ENCODE peak calls at places on chromosomes 13 and 19, in six cellular contexts. H is AML-193; D is activated CD4-positive, alpha-beta T cell treated with anti-CD3 and anti-CD28 coated beads, Interleukin-2, amount 50 U/mL, for 1 hour; N is stimulated activated CD8-positive, alpha-beta memory T cell treated with anti-CD3 and anti-CD28 coated beads, Interleukin-7, amount 100 ng/mL, for 1 hour; G is MG63; P is substantia nigra. J is an unnamed sample.

GRCh38 chr13:24631922-24632321 is 48.3 kb upstream of the ATP12A start:
- DNase-seq in H (no peak), D (no peak), N (no peak), G (no peak), P (no peak), J (no peak)

GRCh38 chr19:2627855-2628254 is 74.6 kb downstream of the GNG7 start:
- DNase-seq in H (no peak), D (no peak), N (no peak), G (no peak), P (no peak), J (no peak)

GRCh38 chr13:112616586-112617381 is 28.8 kb upstream of the TUBGCP3 start:
- DNase-seq in H (peak), D (no peak), N (no peak), G (peak), P (no peak), J (no peak)

GRCh38 chr13:23488442-23488841 is 54.9 kb upstream of the SACS start:
- DNase-seq in H (no peak), D (no peak), N (no peak), G (no peak), P (no peak), J (no peak)

GRCh38 chr13:36706755-36707154 is 32.9 kb downstream of the SERTM1 start:
- DNase-seq in H (no peak), D (no peak), N (no peak), G (peak), P (no peak), J (no peak)

GRCh38 chr19:28466107-28467045 is 746.6 kb downstream of the UQCRFS1 start:
- DNase-seq in H (peak), D (peak), N (peak), G (peak), P (peak), J (no peak)

GRCh38 chr19:18051887-18052286 is 34.8 kb downstream of the IL12RB1 start:
- DNase-seq in H (no peak), D (no peak), N (no peak), G (no peak), P (no peak), J (no peak)

GRCh38 chr13:22198001-22198400 is 527.1 kb downstream of the FGF9 start:
- DNase-seq in H (no peak), D (no peak), N (no peak), G (no peak), P (no peak), J (no peak)

GRCh38 chr19:5460748-5461147 is 5.5 kb downstream of the ZNRF4 start:
- DNase-seq in H (no peak), D (no peak), N (no peak), G (no peak), P (no peak), J (no peak)

GRCh38 chr19:6413291-6413690 is 11.3 kb downstream of the KHSRP start:
- DNase-seq in H (no peak), D (no peak), N (no peak), G (no peak), P (no peak), J (no peak)

GRCh38 chr13:35621989-35622388 is 145.5 kb upstream of the MAB21L1 start:
- DNase-seq in H (peak), D (no peak), N (no peak), G (no peak), P (no peak), J (no peak)

GRCh38 chr13:98447881-98448641 is 128.8 kb downstream of the STK24 start:
- DNase-seq in H (no peak), D (no peak), N (no peak), G (no peak), P (peak), J (no peak)

GRCh38 chr19:16828990-16829821 is at the start of gene SIN3B:
- DNase-seq in H (peak), D (peak), N (peak), G (peak), P (peak), J (peak)

GRCh38 chr19:678791-679388 is 2.7 kb downstream of the FSTL3 start:
- DNase-seq in H (no peak), D (no peak), N (no peak), G (no peak), P (no peak), J (no peak)

GRCh38 chr19:8585894-8586750 is 8.9 kb upstream of the MYO1F start:
- DNase-seq in H (peak), D (peak), N (no peak), G (peak), P (no peak), J (peak)

GRCh38 chr13:97344250-97345175 is 89.5 kb upstream of the RAP2A start:
- DNase-seq in H (peak), D (peak), N (no peak), G (peak), P (peak), J (peak)

GRCh38 chr13:46170268-46170667 is 11.7 kb downstream of the LCP1 start:
- DNase-seq in H (no peak), D (no peak), N (no peak), G (no peak), P (no peak), J (no peak)

GRCh38 chr19:31838163-31838798 is 489.0 kb upstream of the TSHZ3 start:
- DNase-seq in H (no peak), D (no peak), N (no peak), G (peak), P (no peak), J (no peak)

GRCh38 chr19:8251025-8251472 is 41.9 kb downstream of the CERS4 start:
- DNase-seq in H (no peak), D (no peak), N (no peak), G (peak), P (peak), J (no peak)

GRCh38 chr13:108037348-108037747 is 178.0 kb downstream of the LIG4 start:
- DNase-seq in H (no peak), D (no peak), N (no peak), G (peak), P (no peak), J (no peak)

GRCh38 chr13:95559100-95559499 is 6.6 kb downstream of the CLDN10 start:
- DNase-seq in H (no peak), D (no peak), N (no peak), G (no peak), P (no peak), J (no peak)

GRCh38 chr19:45711851-45712698 is 18.6 kb downstream of the FBXO46 start:
- DNase-seq in H (no peak), D (no peak), N (no peak), G (no peak), P (peak), J (no peak)

GRCh38 chr19:18194554-18195238 is 1.7 kb downstream of the MPV17L2 start:
- DNase-seq in H (no peak), D (peak), N (no peak), G (peak), P (peak), J (no peak)

GRCh38 chr13:94550030-94550738 is 45.8 kb downstream of the TGDS start:
- DNase-seq in H (no peak), D (no peak), N (no peak), G (no peak), P (no peak), J (no peak)

GRCh38 chr13:112184851-112185371 is 118.0 kb downstream of the SOX1 start:
- DNase-seq in H (no peak), D (no peak), N (no peak), G (no peak), P (no peak), J (no peak)

GRCh38 chr19:38932425-38933179 is 1.9 kb downstream of the MRPS12 start:
- DNase-seq in H (peak), D (peak), N (no peak), G (no peak), P (no peak), J (peak)

GRCh38 chr19:58519087-58519354 is 589 bp downstream of the ZBTB45 start:
- DNase-seq in H (peak), D (peak), N (no peak), G (peak), P (peak), J (peak)

GRCh38 chr19:50022823-50023222 is 2.3 kb downstream of the VRK3 start:
- DNase-seq in H (no peak), D (no peak), N (no peak), G (no peak), P (no peak), J (no peak)

GRCh38 chr19:38033658-38034150 is 126.7 kb downstream of the SIPA1L3 start:
- DNase-seq in H (no peak), D (no peak), N (no peak), G (no peak), P (no peak), J (no peak)

J was measured in CD4-positive, CD25-positive, alpha-beta regulatory T cell.